ENCODE peak calls at places on chromosomes 2 and 18, in six cellular contexts. N is HepG2, W is HCT116, F is stomach, S is transverse colon, I is Peyer's patch. X is an unnamed sample.

GRCh38 chr2:72915076-72915906 is 2.0 kb upstream of the EMX1 start:
- DNase-seq in I (no peak), W (no peak), S (no peak), F (peak; percentile 23), N (no peak), X (no peak)

GRCh38 chr18:24246143-24246542 is 107.3 kb downstream of the CABYR start:
- DNase-seq in I (no peak), F (no peak), S (no peak), N (no peak), W (no peak), X (no peak)

GRCh38 chr2:199988176-199988575 is 32.8 kb downstream of the MAIP1 start:
- DNase-seq in S (no peak), F (no peak), W (no peak), N (no peak), I (no peak), X (no peak)

GRCh38 chr2:169005080-169005598 is 26.0 kb downstream of the ABCB11 start:
- DNase-seq in I (no peak), N (no peak), S (no peak), W (no peak), F (no peak), X (no peak)

GRCh38 chr2:166197446-166197845 is 69.6 kb upstream of the SCN1A start:
- DNase-seq in F (no peak), S (no peak), N (peak; percentile 20), W (no peak), I (no peak), X (no peak)

GRCh38 chr2:201130524-201131186 is 14.7 kb downstream of the CFLAR start:
- DNase-seq in F (no peak), S (no peak), W (no peak), I (no peak), N (no peak), X (no peak)

GRCh38 chr2:41856946-41857345 is 190.9 kb upstream of the PKDCC start:
- DNase-seq in W (no peak), N (no peak), F (no peak), S (no peak), I (no peak), X (no peak)

GRCh38 chr2:47061989-47062678 is 93.0 kb downstream of the STPG4 start:
- DNase-seq in W (no peak), F (no peak), S (no peak), I (no peak), N (no peak), X (no peak)

GRCh38 chr2:20186078-20186854 is 38.7 kb downstream of the SDC1 start:
- DNase-seq in W (no peak), I (no peak), S (peak; percentile 84), N (peak; percentile 94), F (peak; percentile 56), X (no peak)

GRCh38 chr2:226411727-226412360 is 387.8 kb downstream of the IRS1 start:
- DNase-seq in I (no peak), F (no peak), N (peak; percentile 95), S (peak; percentile 17), W (peak; percentile 93), X (no peak)

GRCh38 chr18:68429809-68430208 is 285.1 kb downstream of the TMX3 start:
- DNase-seq in W (no peak), N (no peak), S (no peak), F (no peak), I (no peak), X (no peak)

GRCh38 chr18:21910906-21911305 is 170.3 kb downstream of the MIB1 start:
- DNase-seq in N (no peak), F (no peak), W (no peak), I (no peak), S (no peak), X (no peak)

GRCh38 chr2:206531996-206532543 is 88.7 kb downstream of the ADAM23 start:
- DNase-seq in S (no peak), F (no peak), I (no peak), W (no peak), N (no peak), X (no peak)

GRCh38 chr2:203612246-203612645 is 77.1 kb upstream of the RAPH1 start:
- DNase-seq in S (no peak), I (no peak), N (no peak), F (no peak), W (no peak), X (no peak)

GRCh38 chr2:109611467-109612095 is 2.2 kb downstream of the SEPTIN10 start:
- DNase-seq in F (no peak), N (peak; percentile 35), I (no peak), S (no peak), W (no peak), X (no peak)

GRCh38 chr2:109602617-109603188 is 11.1 kb downstream of the SEPTIN10 start:
- DNase-seq in W (no peak), I (no peak), N (no peak), S (no peak), F (no peak), X (no peak)

GRCh38 chr2:109604597-109604996 is 9.2 kb downstream of the SEPTIN10 start:
- DNase-seq in S (no peak), I (no peak), N (no peak), W (peak; percentile 87), F (no peak), X (no peak)

GRCh38 chr2:109609352-109610024 is 4.3 kb downstream of the SEPTIN10 start:
- DNase-seq in F (no peak), W (peak; percentile 62), I (no peak), N (no peak), S (no peak), X (no peak)

DNA sequence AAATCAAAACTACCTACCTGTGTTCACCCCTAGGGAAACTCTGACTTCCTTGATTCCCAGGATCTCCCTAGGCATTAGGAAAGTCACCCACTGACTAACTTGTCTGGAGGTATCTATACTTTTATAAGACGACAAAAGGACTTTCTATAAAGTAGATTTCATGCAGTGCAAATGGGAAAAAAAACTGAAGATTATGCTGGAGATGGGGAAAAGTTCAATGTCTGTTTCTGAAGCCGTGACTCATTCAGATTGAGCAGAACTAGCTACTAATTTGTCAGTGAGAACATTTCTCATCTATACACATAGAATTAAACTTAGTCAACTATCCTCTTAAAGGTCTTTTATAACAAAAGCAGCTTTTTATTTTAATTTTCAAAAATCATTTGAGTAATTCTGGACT is 6.0 kb downstream of the SEPTIN10 start:
- DNase-seq in I (no peak), S (no peak), N (no peak), F (no peak), W (no peak), X (no peak)
- TF ChIP-seq CTCF in I (no peak), S (no peak), N (no peak), F (no peak), W (no peak), X (no peak)

GRCh38 chr2:147846382-147847081 is 1.7 kb downstream of the ACVR2A start:
- DNase-seq in F (no peak), S (no peak), N (peak; percentile 25), I (no peak), W (no peak), X (no peak)
- H3K27ac ChIP-seq in F (no peak overlapping the region), S (no peak overlapping the region), N (peak overlapping the region; percentile 88), I (no peak overlapping the region), W (no peak overlapping the region), X (no peak overlapping the region)

GRCh38 chr2:134846213-134846612 is 7.8 kb downstream of the ACMSD start:
- DNase-seq in N (no peak), S (no peak), I (no peak), W (no peak), F (no peak), X (no peak)
- TF ChIP-seq POLR2A in N (no peak), S (no peak), I (no peak), W (no peak), F (no peak), X (no peak)

GRCh38 chr2:6454286-6454990 is 411.3 kb downstream of the CMPK2 start:
- DNase-seq in N (no peak), I (no peak), W (no peak), S (no peak), F (no peak), X (no peak)

GRCh38 chr2:6447209-6447608 is 418.5 kb downstream of the CMPK2 start:
- DNase-seq in N (no peak), I (no peak), F (no peak), W (no peak), S (no peak), X (no peak)

DNA sequence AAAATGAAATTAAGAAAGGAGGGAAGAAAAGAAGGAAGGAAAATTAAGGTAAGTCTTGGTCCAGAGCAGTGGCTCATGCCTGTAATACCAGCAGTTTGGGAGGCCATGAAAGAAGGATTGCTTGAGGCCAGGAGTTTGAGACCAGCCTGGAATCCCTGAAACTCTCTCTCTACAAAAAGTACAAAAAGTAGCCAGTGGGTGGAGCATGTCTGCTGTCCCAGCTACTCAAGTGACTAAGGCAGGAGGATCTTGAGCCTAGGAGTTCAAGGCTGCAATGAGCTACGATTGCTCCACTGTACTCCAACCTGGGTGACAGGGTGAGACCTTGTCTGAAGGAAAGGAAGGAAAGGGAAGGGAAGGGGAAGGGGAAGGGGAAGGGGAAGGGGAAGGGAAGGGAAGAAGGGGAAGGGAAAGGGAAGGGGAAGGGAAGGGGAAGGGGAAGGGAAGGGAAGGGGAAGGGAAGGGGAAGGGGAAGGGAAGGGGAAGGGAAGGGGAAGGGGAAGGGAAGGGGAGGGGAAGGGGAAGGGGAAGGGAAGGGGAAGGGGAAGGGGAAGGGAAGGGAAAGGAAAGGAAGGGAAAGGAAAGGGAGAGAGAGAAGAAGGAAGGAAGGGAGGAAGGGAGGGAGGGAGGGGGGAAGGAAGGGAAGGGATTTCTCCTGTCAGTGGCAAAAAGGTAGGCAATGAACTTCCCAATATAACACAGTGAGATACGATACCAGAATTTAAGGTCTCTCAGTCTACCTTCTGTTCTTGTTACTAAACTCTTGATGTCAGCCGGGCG is 412.8 kb downstream of the CMPK2 start:
- DNase-seq in N (no peak), I (no peak), S (no peak), F (no peak), W (no peak), X (no peak)
- TF ChIP-seq CTCF in N (no peak), I (no peak), S (no peak), F (no peak), W (peak; percentile 20), X (no peak)

X was measured in ovary.